ENCODE peak calls at places on chromosomes 1 and 21, in six cellular contexts. One of them, this sample, is unnamed.

GRCh38 chr1:62076286-62076685 is 118.4 kb upstream of the L1TD1 start:
- DNase-seq in WERI-Rb-1: no peak
- DNase-seq in tibial artery: no peak
- DNase-seq in AG04450: peak
- DNase-seq in fibroblast of lung: peak
- DNase-seq in astrocyte of the spinal cord: peak
- DNase-seq in this sample: no peak

GRCh38 chr1:217138839-217139466 is 415.7 kb upstream of the ESRRG start:
- DNase-seq in WERI-Rb-1: no peak
- DNase-seq in tibial artery: no peak
- DNase-seq in AG04450: no peak
- DNase-seq in fibroblast of lung: no peak
- DNase-seq in astrocyte of the spinal cord: no peak
- DNase-seq in this sample: no peak

GRCh38 chr1:59415876-59416275 is 119.0 kb downstream of the FGGY start:
- DNase-seq in WERI-Rb-1: no peak
- DNase-seq in tibial artery: no peak
- DNase-seq in AG04450: no peak
- DNase-seq in fibroblast of lung: no peak
- DNase-seq in astrocyte of the spinal cord: peak
- DNase-seq in this sample: no peak

GRCh38 chr1:232549998-232550397 is 79.9 kb downstream of the SIPA1L2 start:
- DNase-seq in WERI-Rb-1: no peak
- DNase-seq in tibial artery: no peak
- DNase-seq in AG04450: no peak
- DNase-seq in fibroblast of lung: no peak
- DNase-seq in astrocyte of the spinal cord: no peak
- DNase-seq in this sample: no peak

GRCh38 chr1:3410435-3410915 is 44.0 kb upstream of the ARHGEF16 start:
- DNase-seq in WERI-Rb-1: no peak
- DNase-seq in tibial artery: no peak
- DNase-seq in AG04450: no peak
- DNase-seq in fibroblast of lung: no peak
- DNase-seq in astrocyte of the spinal cord: no peak
- DNase-seq in this sample: no peak

GRCh38 chr1:35808376-35809155 is 750 bp downstream of the AGO4 start:
- DNase-seq in WERI-Rb-1: peak
- DNase-seq in tibial artery: peak
- DNase-seq in AG04450: no peak
- DNase-seq in fibroblast of lung: peak
- DNase-seq in astrocyte of the spinal cord: peak
- DNase-seq in this sample: peak

GRCh38 chr1:57591854-57592253 is 168.0 kb upstream of the DAB1 start:
- DNase-seq in WERI-Rb-1: peak
- DNase-seq in tibial artery: no peak
- DNase-seq in AG04450: no peak
- DNase-seq in fibroblast of lung: no peak
- DNase-seq in astrocyte of the spinal cord: no peak
- DNase-seq in this sample: no peak

GRCh38 chr1:64343105-64343960 is 126.6 kb upstream of the CACHD1 start:
- DNase-seq in WERI-Rb-1: no peak
- DNase-seq in tibial artery: no peak
- DNase-seq in AG04450: no peak
- DNase-seq in fibroblast of lung: peak
- DNase-seq in astrocyte of the spinal cord: peak
- DNase-seq in this sample: peak

GRCh38 chr1:78427506-78427905 is 63.3 kb upstream of the PTGFR start:
- DNase-seq in WERI-Rb-1: no peak
- DNase-seq in tibial artery: no peak
- DNase-seq in AG04450: no peak
- DNase-seq in fibroblast of lung: peak
- DNase-seq in astrocyte of the spinal cord: no peak
- DNase-seq in this sample: no peak

GRCh38 chr1:44442791-44443190 is 37.7 kb downstream of the RNF220 start:
- DNase-seq in WERI-Rb-1: no peak
- DNase-seq in tibial artery: no peak
- DNase-seq in AG04450: no peak
- DNase-seq in fibroblast of lung: peak
- DNase-seq in astrocyte of the spinal cord: no peak
- DNase-seq in this sample: no peak

GRCh38 chr1:240928265-240928664 is 316.3 kb upstream of the GREM2 start:
- DNase-seq in WERI-Rb-1: no peak
- DNase-seq in tibial artery: no peak
- DNase-seq in AG04450: no peak
- DNase-seq in fibroblast of lung: no peak
- DNase-seq in astrocyte of the spinal cord: no peak
- DNase-seq in this sample: no peak

GRCh38 chr21:32094792-32095191 is 184.1 kb downstream of the MIS18A start:
- DNase-seq in WERI-Rb-1: no peak
- DNase-seq in tibial artery: no peak
- DNase-seq in AG04450: no peak
- DNase-seq in fibroblast of lung: peak
- DNase-seq in astrocyte of the spinal cord: no peak
- DNase-seq in this sample: no peak

GRCh38 chr1:89615676-89616598 is 17.0 kb upstream of the LRRC8C start:
- DNase-seq in WERI-Rb-1: peak
- DNase-seq in tibial artery: no peak
- DNase-seq in AG04450: no peak
- DNase-seq in fibroblast of lung: no peak
- DNase-seq in astrocyte of the spinal cord: no peak
- DNase-seq in this sample: no peak

GRCh38 chr21:45261093-45261492 is 26.6 kb downstream of the POFUT2 start:
- DNase-seq in WERI-Rb-1: no peak
- DNase-seq in tibial artery: peak
- DNase-seq in AG04450: no peak
- DNase-seq in fibroblast of lung: no peak
- DNase-seq in astrocyte of the spinal cord: no peak
- DNase-seq in this sample: no peak

GRCh38 chr1:150925080-150925479 is 1.1 kb upstream of the SETDB1 start:
- DNase-seq in WERI-Rb-1: no peak
- DNase-seq in tibial artery: no peak
- DNase-seq in AG04450: no peak
- DNase-seq in fibroblast of lung: no peak
- DNase-seq in astrocyte of the spinal cord: no peak
- DNase-seq in this sample: no peak

GRCh38 chr1:99670583-99670982 is 24.7 kb downstream of the PALMD start:
- DNase-seq in WERI-Rb-1: no peak
- DNase-seq in tibial artery: no peak
- DNase-seq in AG04450: no peak
- DNase-seq in fibroblast of lung: no peak
- DNase-seq in astrocyte of the spinal cord: no peak
- DNase-seq in this sample: no peak

GRCh38 chr1:95018602-95019369 is 54.0 kb downstream of the ALG14 start:
- DNase-seq in WERI-Rb-1: no peak
- DNase-seq in tibial artery: no peak
- DNase-seq in AG04450: no peak
- DNase-seq in fibroblast of lung: no peak
- DNase-seq in astrocyte of the spinal cord: peak
- DNase-seq in this sample: no peak

GRCh38 chr21:28442085-28442484 is 550.6 kb downstream of the LTN1 start:
- DNase-seq in WERI-Rb-1: no peak
- DNase-seq in tibial artery: no peak
- DNase-seq in AG04450: no peak
- DNase-seq in fibroblast of lung: no peak
- DNase-seq in astrocyte of the spinal cord: no peak
- DNase-seq in this sample: no peak

GRCh38 chr1:8343464-8344001 is 25.6 kb downstream of the SLC45A1 start:
- DNase-seq in WERI-Rb-1: no peak
- DNase-seq in tibial artery: peak
- DNase-seq in AG04450: peak
- DNase-seq in fibroblast of lung: peak
- DNase-seq in astrocyte of the spinal cord: peak
- DNase-seq in this sample: peak

GRCh38 chr1:8344893-8345507 is 27.1 kb downstream of the SLC45A1 start:
- DNase-seq in WERI-Rb-1: no peak
- DNase-seq in tibial artery: no peak
- DNase-seq in AG04450: no peak
- DNase-seq in fibroblast of lung: no peak
- DNase-seq in astrocyte of the spinal cord: no peak
- DNase-seq in this sample: no peak

GRCh38 chr1:8340456-8340855 is 22.5 kb downstream of the SLC45A1 start:
- DNase-seq in WERI-Rb-1: no peak
- DNase-seq in tibial artery: no peak
- DNase-seq in AG04450: no peak
- DNase-seq in fibroblast of lung: no peak
- DNase-seq in astrocyte of the spinal cord: no peak
- DNase-seq in this sample: no peak

GRCh38 chr1:8342325-8342724 is 24.4 kb downstream of the SLC45A1 start:
- DNase-seq in WERI-Rb-1: no peak
- DNase-seq in tibial artery: no peak
- DNase-seq in AG04450: peak
- DNase-seq in fibroblast of lung: peak
- DNase-seq in astrocyte of the spinal cord: peak
- DNase-seq in this sample: no peak

GRCh38 chr1:8343044-8343443 is 25.1 kb downstream of the SLC45A1 start:
- DNase-seq in WERI-Rb-1: no peak
- DNase-seq in tibial artery: no peak
- DNase-seq in AG04450: no peak
- DNase-seq in fibroblast of lung: no peak
- DNase-seq in astrocyte of the spinal cord: no peak
- DNase-seq in this sample: no peak
- H3K4me3 ChIP-seq in WERI-Rb-1: no peak
- H3K4me3 ChIP-seq in tibial artery: no peak
- H3K4me3 ChIP-seq in AG04450: peak
- H3K4me3 ChIP-seq in fibroblast of lung: no peak
- H3K4me3 ChIP-seq in astrocyte of the spinal cord: no peak
- H3K4me3 ChIP-seq in this sample: no peak

DNA sequence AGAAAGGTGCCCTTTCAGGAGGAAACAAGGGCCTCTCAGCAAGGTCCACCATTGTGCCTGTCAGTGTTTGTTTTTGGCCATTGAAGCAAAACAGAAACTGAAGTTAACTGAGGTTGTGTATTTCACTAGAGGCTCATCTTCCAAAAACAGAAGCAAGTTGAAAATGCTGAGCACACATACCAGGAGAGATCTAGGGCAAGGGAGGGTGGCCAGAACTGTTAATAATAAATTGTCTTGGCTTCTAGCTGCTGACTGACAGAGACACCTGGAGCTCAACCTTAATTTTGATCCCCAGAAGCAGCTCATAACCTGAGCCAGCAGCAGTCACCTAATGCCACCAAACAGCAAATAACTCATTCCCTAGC is 5.2 kb downstream of the AGMAT start:
- DNase-seq in WERI-Rb-1: no peak
- DNase-seq in tibial artery: no peak
- DNase-seq in AG04450: no peak
- DNase-seq in fibroblast of lung: no peak
- DNase-seq in astrocyte of the spinal cord: no peak
- DNase-seq in this sample: no peak
- H3K4me3 ChIP-seq in WERI-Rb-1: no peak
- H3K4me3 ChIP-seq in tibial artery: no peak
- H3K4me3 ChIP-seq in AG04450: no peak
- H3K4me3 ChIP-seq in fibroblast of lung: no peak
- H3K4me3 ChIP-seq in astrocyte of the spinal cord: no peak
- H3K4me3 ChIP-seq in this sample: no peak

GRCh38 chr1:177983087-177983823 is 13.4 kb upstream of the SEC16B start:
- DNase-seq in WERI-Rb-1: no peak
- DNase-seq in tibial artery: no peak
- DNase-seq in AG04450: no peak
- DNase-seq in fibroblast of lung: peak
- DNase-seq in astrocyte of the spinal cord: no peak
- DNase-seq in this sample: peak
- H3K4me3 ChIP-seq in WERI-Rb-1: no peak
- H3K4me3 ChIP-seq in tibial artery: peak
- H3K4me3 ChIP-seq in AG04450: peak
- H3K4me3 ChIP-seq in fibroblast of lung: peak
- H3K4me3 ChIP-seq in astrocyte of the spinal cord: peak
- H3K4me3 ChIP-seq in this sample: peak

GRCh38 chr21:42523941-42524340 is 10.3 kb downstream of the SLC37A1 start:
- DNase-seq in WERI-Rb-1: no peak
- DNase-seq in tibial artery: no peak
- DNase-seq in AG04450: no peak
- DNase-seq in fibroblast of lung: no peak
- DNase-seq in astrocyte of the spinal cord: no peak
- DNase-seq in this sample: no peak
- H3K4me3 ChIP-seq in WERI-Rb-1: no peak
- H3K4me3 ChIP-seq in tibial artery: peak
- H3K4me3 ChIP-seq in AG04450: no peak
- H3K4me3 ChIP-seq in fibroblast of lung: no peak
- H3K4me3 ChIP-seq in astrocyte of the spinal cord: no peak
- H3K4me3 ChIP-seq in this sample: no peak

DNA sequence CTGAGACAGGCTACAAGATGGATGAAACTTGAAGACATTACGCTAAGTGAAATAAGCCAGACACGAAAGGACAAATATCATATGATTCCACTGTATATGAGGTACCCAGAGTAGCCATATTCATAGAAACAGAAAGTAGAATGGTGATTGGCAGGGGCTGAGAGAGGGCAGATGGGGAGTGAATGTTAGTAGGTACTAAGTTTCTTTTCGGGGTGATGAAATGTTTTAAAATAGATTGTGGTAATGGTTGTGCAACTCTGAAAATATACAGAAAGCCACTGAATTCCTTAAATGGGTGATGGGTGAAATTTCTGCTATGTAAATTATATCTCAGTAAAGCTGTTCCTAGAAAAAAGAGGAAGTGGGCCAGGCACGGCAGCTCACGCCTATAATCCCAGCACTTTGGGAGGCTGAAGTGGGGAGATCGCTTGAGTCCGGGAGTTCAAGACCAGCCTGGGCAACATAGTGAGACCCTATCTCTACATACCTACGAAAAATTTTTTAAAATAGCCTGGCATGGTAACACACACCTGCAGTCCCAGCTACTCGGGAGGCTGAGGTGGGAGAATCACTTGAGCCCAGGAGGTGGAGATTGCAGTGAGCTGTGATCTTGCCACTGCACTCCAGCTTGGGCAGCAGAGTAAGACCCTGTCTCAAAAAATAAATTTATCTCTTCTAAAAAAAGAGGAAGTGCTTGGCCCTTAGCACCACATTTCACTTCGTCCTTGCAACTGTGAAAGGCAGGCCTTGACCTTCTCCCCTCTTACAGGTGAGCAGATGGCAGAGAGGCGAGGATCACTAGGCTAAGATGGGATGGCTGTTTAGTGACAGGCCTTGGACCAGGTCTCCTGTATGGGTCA is 16.0 kb downstream of the SLC27A3 start:
- DNase-seq in WERI-Rb-1: no peak
- DNase-seq in tibial artery: no peak
- DNase-seq in AG04450: peak
- DNase-seq in fibroblast of lung: peak
- DNase-seq in astrocyte of the spinal cord: peak
- DNase-seq in this sample: peak
- H3K4me3 ChIP-seq in WERI-Rb-1: no peak
- H3K4me3 ChIP-seq in tibial artery: peak
- H3K4me3 ChIP-seq in AG04450: peak
- H3K4me3 ChIP-seq in fibroblast of lung: peak
- H3K4me3 ChIP-seq in astrocyte of the spinal cord: no peak
- H3K4me3 ChIP-seq in this sample: peak

GRCh38 chr1:46805755-46806154 is 6.9 kb downstream of the CYP4B1 start:
- DNase-seq in WERI-Rb-1: no peak
- DNase-seq in tibial artery: no peak
- DNase-seq in AG04450: no peak
- DNase-seq in fibroblast of lung: no peak
- DNase-seq in astrocyte of the spinal cord: no peak
- DNase-seq in this sample: no peak
- H3K4me3 ChIP-seq in WERI-Rb-1: no peak
- H3K4me3 ChIP-seq in tibial artery: no peak
- H3K4me3 ChIP-seq in AG04450: no peak
- H3K4me3 ChIP-seq in fibroblast of lung: no peak
- H3K4me3 ChIP-seq in astrocyte of the spinal cord: no peak
- H3K4me3 ChIP-seq in this sample: no peak

This sample was measured in MG63.